ENCODE peak calls at places on chromosomes 7 and 10, in nine cellular contexts. T, I, Y, L, N, R, M, D and S are unnamed samples.

GRCh38 chr7:74038194-74038961 is 10.4 kb downstream of the ELN start:
- DNase-seq in T (no peak), I (no peak), Y (no peak), L (no peak), N (no peak), R (no peak), M (no peak), D (peak), S (no peak)

GRCh38 chr7:37538945-37539344 is 90.3 kb upstream of the ELMO1 start:
- DNase-seq in T (no peak), I (no peak), Y (no peak), L (no peak), N (no peak), R (no peak), M (no peak), D (no peak), S (no peak)

GRCh38 chr10:21315321-21316220 is 209.9 kb downstream of the SKIDA1 start:
- DNase-seq in T (no peak), I (no peak), Y (no peak), L (peak), N (no peak), R (no peak), M (no peak), D (peak), S (peak)

GRCh38 chr10:98950106-98950505 is 285.5 kb downstream of the HPSE2 start:
- DNase-seq in T (no peak), I (no peak), Y (no peak), L (no peak), N (no peak), R (no peak), M (no peak), D (no peak), S (no peak)

GRCh38 chr7:122881324-122881723 is 4.9 kb downstream of the CADPS2 start:
- DNase-seq in T (no peak), I (no peak), Y (no peak), L (no peak), N (no peak), R (no peak), M (no peak), D (no peak), S (no peak)

GRCh38 chr10:76736848-76737495 is 900.6 kb downstream of the KCNMA1 start:
- DNase-seq in T (no peak), I (no peak), Y (no peak), L (no peak), N (no peak), R (no peak), M (no peak), D (no peak), S (no peak)

GRCh38 chr7:101606176-101606923 is 22.7 kb downstream of the MYL10 start:
- DNase-seq in T (no peak), I (no peak), Y (no peak), L (no peak), N (no peak), R (no peak), M (no peak), D (no peak), S (no peak)

GRCh38 chr10:29317423-29318021 is 28.7 kb downstream of the LYZL1 start:
- DNase-seq in T (no peak), I (no peak), Y (no peak), L (no peak), N (no peak), R (no peak), M (no peak), D (no peak), S (no peak)

GRCh38 chr7:149003560-149004305 is 24.6 kb downstream of the PDIA4 start:
- DNase-seq in T (no peak), I (no peak), Y (no peak), L (no peak), N (no peak), R (no peak), M (no peak), D (no peak), S (no peak)

GRCh38 chr7:11346312-11346711 is 372.6 kb downstream of the PHF14 start:
- DNase-seq in T (no peak), I (no peak), Y (no peak), L (no peak), N (no peak), R (no peak), M (no peak), D (no peak), S (no peak)

GRCh38 chr7:26593405-26593804 is 271.0 kb downstream of the SKAP2 start:
- DNase-seq in T (no peak), I (no peak), Y (no peak), L (no peak), N (peak), R (no peak), M (no peak), D (no peak), S (no peak)

GRCh38 chr7:16604054-16604453 is 41.5 kb downstream of the ANKMY2 start:
- DNase-seq in T (no peak), I (no peak), Y (no peak), L (no peak), N (no peak), R (no peak), M (no peak), D (no peak), S (no peak)

GRCh38 chr10:74967850-74968620 is 141.6 kb downstream of the KAT6B start:
- DNase-seq in T (no peak), I (peak), Y (no peak), L (no peak), N (peak), R (peak), M (no peak), D (no peak), S (no peak)

GRCh38 chr7:83947260-83947659 is 247.3 kb downstream of the SEMA3A start:
- DNase-seq in T (no peak), I (peak), Y (peak), L (no peak), N (no peak), R (no peak), M (no peak), D (no peak), S (no peak)

GRCh38 chr7:105643384-105643783 is 62.1 kb upstream of the EFCAB10 start:
- DNase-seq in T (no peak), I (no peak), Y (no peak), L (no peak), N (peak), R (no peak), M (no peak), D (peak), S (no peak)

GRCh38 chr7:138512885-138513284 is 52.8 kb downstream of the TRIM24 start:
- DNase-seq in T (no peak), I (no peak), Y (no peak), L (no peak), N (no peak), R (no peak), M (no peak), D (no peak), S (no peak)

GRCh38 chr10:52066383-52066782 is 247.7 kb upstream of the DKK1 start:
- DNase-seq in T (no peak), I (no peak), Y (no peak), L (no peak), N (no peak), R (no peak), M (no peak), D (no peak), S (no peak)

GRCh38 chr7:70646551-70647248 is 485.2 kb upstream of the GALNT17 start:
- DNase-seq in T (no peak), I (no peak), Y (no peak), L (no peak), N (no peak), R (no peak), M (no peak), D (no peak), S (no peak)

GRCh38 chr7:47817922-47818321 is 130.3 kb downstream of the PKD1L1 start:
- DNase-seq in T (no peak), I (no peak), Y (no peak), L (no peak), N (no peak), R (no peak), M (no peak), D (no peak), S (no peak)

GRCh38 chr10:43852141-43852540 is 203.5 kb upstream of the ZNF32 start:
- DNase-seq in T (no peak), I (peak), Y (no peak), L (no peak), N (no peak), R (no peak), M (no peak), D (no peak), S (no peak)

GRCh38 chr10:3091346-3091787 is 24.0 kb downstream of the PFKP start:
- DNase-seq in T (no peak), I (no peak), Y (no peak), L (peak), N (no peak), R (no peak), M (no peak), D (no peak), S (no peak)

GRCh38 chr10:75265856-75266255 is 30.1 kb upstream of the COMTD1 start:
- DNase-seq in T (no peak), I (no peak), Y (no peak), L (no peak), N (no peak), R (no peak), M (no peak), D (no peak), S (no peak)

GRCh38 chr10:59993931-59994330 is 87.6 kb upstream of the CCDC6 start:
- DNase-seq in T (no peak), I (no peak), Y (no peak), L (no peak), N (no peak), R (no peak), M (no peak), D (no peak), S (no peak)

GRCh38 chr7:129176853-129177369 is 11.5 kb upstream of the SMO start:
- DNase-seq in T (no peak), I (no peak), Y (no peak), L (no peak), N (no peak), R (no peak), M (no peak), D (no peak), S (no peak)

GRCh38 chr7:23426876-23427275 is 43.4 kb downstream of the IGF2BP3 start:
- DNase-seq in T (no peak), I (no peak), Y (no peak), L (no peak), N (no peak), R (no peak), M (no peak), D (no peak), S (no peak)

GRCh38 chr10:116974442-116975005 is 30.5 kb downstream of the SHTN1 start:
- DNase-seq in T (no peak), I (no peak), Y (no peak), L (peak), N (peak), R (peak), M (no peak), D (no peak), S (no peak)

GRCh38 chr10:98667081-98667480 is 220.3 kb upstream of the HPS1 start:
- DNase-seq in T (no peak), I (no peak), Y (no peak), L (no peak), N (no peak), R (no peak), M (no peak), D (no peak), S (no peak)

GRCh38 chr10:70164179-70164578 is 6.1 kb downstream of the SAR1A start:
- DNase-seq in T (no peak), I (peak), Y (no peak), L (no peak), N (no peak), R (no peak), M (no peak), D (no peak), S (no peak)

GRCh38 chr7:151677581-151678226 is 158.0 kb upstream of the RHEB start:
- DNase-seq in T (no peak), I (no peak), Y (no peak), L (no peak), N (no peak), R (no peak), M (no peak), D (no peak), S (no peak)

GRCh38 chr7:117095055-117095454 is 141.8 kb downstream of the ST7 start:
- DNase-seq in T (no peak), I (no peak), Y (no peak), L (no peak), N (no peak), R (no peak), M (no peak), D (no peak), S (no peak)

GRCh38 chr10:9858816-9859215 is 1158.9 kb upstream of the CELF2 start:
- DNase-seq in T (no peak), I (no peak), Y (no peak), L (no peak), N (no peak), R (no peak), M (no peak), D (no peak), S (no peak)

GRCh38 chr7:154167807-154168206 is 115.6 kb downstream of the DPP6 start:
- DNase-seq in T (no peak), I (no peak), Y (no peak), L (no peak), N (peak), R (no peak), M (no peak), D (no peak), S (peak)

GRCh38 chr10:112456533-112456932 is 9.5 kb downstream of the VTI1A start:
- DNase-seq in T (no peak), I (peak), Y (no peak), L (no peak), N (no peak), R (no peak), M (no peak), D (no peak), S (no peak)

GRCh38 chr10:58241346-58241745 is 26.3 kb downstream of the IPMK start:
- DNase-seq in T (no peak), I (no peak), Y (no peak), L (no peak), N (no peak), R (no peak), M (no peak), D (no peak), S (no peak)

GRCh38 chr10:132036153-132036886 is 29.4 kb upstream of the JAKMIP3 start:
- DNase-seq in T (no peak), I (no peak), Y (no peak), L (no peak), N (no peak), R (no peak), M (no peak), D (no peak), S (peak)

GRCh38 chr10:26556756-26557640 is 118.9 kb downstream of the APBB1IP start:
- DNase-seq in T (no peak), I (peak), Y (peak), L (no peak), N (peak), R (peak), M (no peak), D (no peak), S (no peak)

GRCh38 chr7:74269757-74270277 is 15.6 kb upstream of the RFC2 start:
- DNase-seq in T (no peak), I (peak), Y (peak), L (no peak), N (peak), R (peak), M (no peak), D (no peak), S (peak)

GRCh38 chr10:13930123-13930522 is 343.4 kb downstream of the PRPF18 start:
- DNase-seq in T (no peak), I (no peak), Y (no peak), L (no peak), N (no peak), R (no peak), M (no peak), D (no peak), S (no peak)

GRCh38 chr10:89088901-89089300 is 98.3 kb downstream of the FAS start:
- DNase-seq in T (no peak), I (no peak), Y (no peak), L (no peak), N (no peak), R (no peak), M (no peak), D (no peak), S (no peak)

GRCh38 chr10:36188054-36188453 is 546.0 kb upstream of the FZD8 start:
- DNase-seq in T (no peak), I (no peak), Y (no peak), L (no peak), N (no peak), R (no peak), M (no peak), D (no peak), S (no peak)